ENCODE peak calls at places on chromosomes 12 and 14, in eight cellular contexts. One of them, this sample, is unnamed.

GRCh38 chr12:111578276-111578970 is 20.7 kb downstream of the ATXN2 start:
- DNase-seq in thyroid gland: no peak
- DNase-seq in astrocyte of the spinal cord: peak
- DNase-seq in GM12865: peak
- DNase-seq in breast epithelium: no peak
- DNase-seq in AG09309: no peak
- DNase-seq in gastrocnemius medialis: no peak
- DNase-seq in bronchial epithelial cell: peak
- DNase-seq in this sample: peak

GRCh38 chr14:92460916-92461579 is 52.5 kb upstream of the RIN3 start:
- DNase-seq in GM12865: peak
- DNase-seq in breast epithelium: no peak
- DNase-seq in bronchial epithelial cell: no peak
- DNase-seq in thyroid gland: no peak
- DNase-seq in AG09309: peak
- DNase-seq in astrocyte of the spinal cord: peak
- DNase-seq in gastrocnemius medialis: no peak
- DNase-seq in this sample: no peak

GRCh38 chr12:114661245-114661644 is 22.7 kb downstream of the TBX3 start:
- DNase-seq in GM12865: no peak
- DNase-seq in bronchial epithelial cell: no peak
- DNase-seq in thyroid gland: no peak
- DNase-seq in breast epithelium: no peak
- DNase-seq in astrocyte of the spinal cord: no peak
- DNase-seq in AG09309: no peak
- DNase-seq in gastrocnemius medialis: no peak
- DNase-seq in this sample: no peak

GRCh38 chr12:22855456-22855855 is 230.5 kb downstream of the ETNK1 start:
- DNase-seq in GM12865: no peak
- DNase-seq in thyroid gland: no peak
- DNase-seq in gastrocnemius medialis: no peak
- DNase-seq in bronchial epithelial cell: no peak
- DNase-seq in AG09309: no peak
- DNase-seq in breast epithelium: no peak
- DNase-seq in astrocyte of the spinal cord: no peak
- DNase-seq in this sample: no peak

GRCh38 chr12:45655186-45655585 is 74.3 kb upstream of the ARID2 start:
- DNase-seq in AG09309: no peak
- DNase-seq in gastrocnemius medialis: no peak
- DNase-seq in bronchial epithelial cell: peak
- DNase-seq in GM12865: peak
- DNase-seq in breast epithelium: no peak
- DNase-seq in astrocyte of the spinal cord: no peak
- DNase-seq in thyroid gland: no peak
- DNase-seq in this sample: no peak

GRCh38 chr12:28507055-28507454 is 316.8 kb downstream of the CCDC91 start:
- DNase-seq in bronchial epithelial cell: no peak
- DNase-seq in GM12865: no peak
- DNase-seq in AG09309: peak
- DNase-seq in gastrocnemius medialis: no peak
- DNase-seq in astrocyte of the spinal cord: peak
- DNase-seq in breast epithelium: no peak
- DNase-seq in thyroid gland: no peak
- DNase-seq in this sample: peak

GRCh38 chr12:25433581-25434325 is 119.3 kb downstream of the LMNTD1 start:
- DNase-seq in gastrocnemius medialis: no peak
- DNase-seq in breast epithelium: no peak
- DNase-seq in astrocyte of the spinal cord: peak
- DNase-seq in GM12865: no peak
- DNase-seq in thyroid gland: no peak
- DNase-seq in bronchial epithelial cell: peak
- DNase-seq in AG09309: no peak
- DNase-seq in this sample: no peak

GRCh38 chr12:43396671-43397070 is 155.3 kb downstream of the ADAMTS20 start:
- DNase-seq in AG09309: no peak
- DNase-seq in GM12865: no peak
- DNase-seq in bronchial epithelial cell: no peak
- DNase-seq in astrocyte of the spinal cord: no peak
- DNase-seq in thyroid gland: no peak
- DNase-seq in gastrocnemius medialis: no peak
- DNase-seq in breast epithelium: no peak
- DNase-seq in this sample: no peak

GRCh38 chr12:25972783-25973182 is 14.3 kb downstream of the RASSF8 start:
- DNase-seq in gastrocnemius medialis: no peak
- DNase-seq in AG09309: no peak
- DNase-seq in astrocyte of the spinal cord: peak
- DNase-seq in GM12865: no peak
- DNase-seq in bronchial epithelial cell: peak
- DNase-seq in breast epithelium: no peak
- DNase-seq in thyroid gland: no peak
- DNase-seq in this sample: no peak

GRCh38 chr14:76125506-76125905 is 26.2 kb upstream of the GPATCH2L start:
- DNase-seq in AG09309: no peak
- DNase-seq in gastrocnemius medialis: no peak
- DNase-seq in breast epithelium: no peak
- DNase-seq in bronchial epithelial cell: no peak
- DNase-seq in GM12865: no peak
- DNase-seq in thyroid gland: no peak
- DNase-seq in astrocyte of the spinal cord: no peak
- DNase-seq in this sample: no peak

GRCh38 chr12:18492372-18493025 is 231.2 kb downstream of the PIK3C2G start:
- DNase-seq in gastrocnemius medialis: no peak
- DNase-seq in GM12865: no peak
- DNase-seq in AG09309: no peak
- DNase-seq in breast epithelium: no peak
- DNase-seq in astrocyte of the spinal cord: peak
- DNase-seq in thyroid gland: no peak
- DNase-seq in bronchial epithelial cell: peak
- DNase-seq in this sample: peak

GRCh38 chr14:74867673-74868072 is 8.3 kb downstream of the PROX2 start:
- DNase-seq in thyroid gland: no peak
- DNase-seq in bronchial epithelial cell: no peak
- DNase-seq in GM12865: peak
- DNase-seq in gastrocnemius medialis: no peak
- DNase-seq in AG09309: no peak
- DNase-seq in astrocyte of the spinal cord: peak
- DNase-seq in breast epithelium: peak
- DNase-seq in this sample: no peak

GRCh38 chr14:49581961-49582210 is 4.3 kb downstream of the RPS29 start:
- DNase-seq in AG09309: no peak
- DNase-seq in GM12865: no peak
- DNase-seq in bronchial epithelial cell: no peak
- DNase-seq in astrocyte of the spinal cord: no peak
- DNase-seq in thyroid gland: no peak
- DNase-seq in gastrocnemius medialis: no peak
- DNase-seq in breast epithelium: no peak
- DNase-seq in this sample: no peak

GRCh38 chr12:78118036-78118435 is 287.3 kb downstream of the NAV3 start:
- DNase-seq in gastrocnemius medialis: no peak
- DNase-seq in GM12865: no peak
- DNase-seq in AG09309: no peak
- DNase-seq in thyroid gland: no peak
- DNase-seq in breast epithelium: no peak
- DNase-seq in astrocyte of the spinal cord: no peak
- DNase-seq in bronchial epithelial cell: no peak
- DNase-seq in this sample: no peak

GRCh38 chr12:49961111-49961922 is at the start of gene AQP5:
- DNase-seq in astrocyte of the spinal cord: no peak
- DNase-seq in GM12865: no peak
- DNase-seq in gastrocnemius medialis: no peak
- DNase-seq in breast epithelium: no peak
- DNase-seq in AG09309: no peak
- DNase-seq in bronchial epithelial cell: no peak
- DNase-seq in thyroid gland: peak
- DNase-seq in this sample: no peak
- H3K4me3 ChIP-seq in astrocyte of the spinal cord: no peak
- H3K4me3 ChIP-seq in GM12865: no peak
- H3K4me3 ChIP-seq in gastrocnemius medialis: peak
- H3K4me3 ChIP-seq in breast epithelium: peak
- H3K4me3 ChIP-seq in AG09309: no peak
- H3K4me3 ChIP-seq in bronchial epithelial cell: no peak
- H3K4me3 ChIP-seq in thyroid gland: no peak
- H3K4me3 ChIP-seq in this sample: peak

GRCh38 chr14:85165091-85165490 is 364.9 kb upstream of the FLRT2 start:
- DNase-seq in breast epithelium: no peak
- DNase-seq in AG09309: no peak
- DNase-seq in thyroid gland: no peak
- DNase-seq in bronchial epithelial cell: no peak
- DNase-seq in astrocyte of the spinal cord: no peak
- DNase-seq in gastrocnemius medialis: no peak
- DNase-seq in GM12865: no peak
- DNase-seq in this sample: no peak
- TF ChIP-seq CTCF in breast epithelium: no peak
- TF ChIP-seq CTCF in AG09309: no peak
- TF ChIP-seq CTCF in thyroid gland: no peak
- TF ChIP-seq CTCF in bronchial epithelial cell: no peak
- TF ChIP-seq CTCF in astrocyte of the spinal cord: no peak
- TF ChIP-seq CTCF in gastrocnemius medialis: no peak
- TF ChIP-seq CTCF in GM12865: no peak
- TF ChIP-seq CTCF in this sample: no peak

GRCh38 chr14:22978487-22978837 is 3.9 kb downstream of the AJUBA start:
- DNase-seq in GM12865: no peak
- DNase-seq in astrocyte of the spinal cord: no peak
- DNase-seq in thyroid gland: no peak
- DNase-seq in AG09309: no peak
- DNase-seq in bronchial epithelial cell: peak
- DNase-seq in gastrocnemius medialis: no peak
- DNase-seq in breast epithelium: no peak
- DNase-seq in this sample: no peak
- H3K4me3 ChIP-seq in GM12865: no peak
- H3K4me3 ChIP-seq in astrocyte of the spinal cord: no peak
- H3K4me3 ChIP-seq in thyroid gland: no peak
- H3K4me3 ChIP-seq in AG09309: no peak
- H3K4me3 ChIP-seq in bronchial epithelial cell: peak
- H3K4me3 ChIP-seq in gastrocnemius medialis: no peak
- H3K4me3 ChIP-seq in breast epithelium: peak
- H3K4me3 ChIP-seq in this sample: peak

GRCh38 chr12:107130830-107131760 is 37.7 kb upstream of the CRY1 start:
- DNase-seq in astrocyte of the spinal cord: no peak
- DNase-seq in AG09309: no peak
- DNase-seq in gastrocnemius medialis: no peak
- DNase-seq in breast epithelium: no peak
- DNase-seq in thyroid gland: peak
- DNase-seq in bronchial epithelial cell: no peak
- DNase-seq in GM12865: no peak
- DNase-seq in this sample: no peak

GRCh38 chr12:107127482-107128185 is 34.3 kb upstream of the CRY1 start:
- DNase-seq in breast epithelium: no peak
- DNase-seq in thyroid gland: no peak
- DNase-seq in AG09309: no peak
- DNase-seq in astrocyte of the spinal cord: no peak
- DNase-seq in GM12865: no peak
- DNase-seq in bronchial epithelial cell: no peak
- DNase-seq in gastrocnemius medialis: no peak
- DNase-seq in this sample: no peak

GRCh38 chr12:107129315-107129930 is 36.1 kb upstream of the CRY1 start:
- DNase-seq in breast epithelium: no peak
- DNase-seq in AG09309: no peak
- DNase-seq in astrocyte of the spinal cord: no peak
- DNase-seq in bronchial epithelial cell: no peak
- DNase-seq in thyroid gland: no peak
- DNase-seq in GM12865: no peak
- DNase-seq in gastrocnemius medialis: no peak
- DNase-seq in this sample: no peak

GRCh38 chr12:107125833-107126232 is 32.5 kb upstream of the CRY1 start:
- DNase-seq in breast epithelium: no peak
- DNase-seq in astrocyte of the spinal cord: no peak
- DNase-seq in GM12865: no peak
- DNase-seq in thyroid gland: no peak
- DNase-seq in AG09309: no peak
- DNase-seq in gastrocnemius medialis: no peak
- DNase-seq in bronchial epithelial cell: no peak
- DNase-seq in this sample: no peak

DNA sequence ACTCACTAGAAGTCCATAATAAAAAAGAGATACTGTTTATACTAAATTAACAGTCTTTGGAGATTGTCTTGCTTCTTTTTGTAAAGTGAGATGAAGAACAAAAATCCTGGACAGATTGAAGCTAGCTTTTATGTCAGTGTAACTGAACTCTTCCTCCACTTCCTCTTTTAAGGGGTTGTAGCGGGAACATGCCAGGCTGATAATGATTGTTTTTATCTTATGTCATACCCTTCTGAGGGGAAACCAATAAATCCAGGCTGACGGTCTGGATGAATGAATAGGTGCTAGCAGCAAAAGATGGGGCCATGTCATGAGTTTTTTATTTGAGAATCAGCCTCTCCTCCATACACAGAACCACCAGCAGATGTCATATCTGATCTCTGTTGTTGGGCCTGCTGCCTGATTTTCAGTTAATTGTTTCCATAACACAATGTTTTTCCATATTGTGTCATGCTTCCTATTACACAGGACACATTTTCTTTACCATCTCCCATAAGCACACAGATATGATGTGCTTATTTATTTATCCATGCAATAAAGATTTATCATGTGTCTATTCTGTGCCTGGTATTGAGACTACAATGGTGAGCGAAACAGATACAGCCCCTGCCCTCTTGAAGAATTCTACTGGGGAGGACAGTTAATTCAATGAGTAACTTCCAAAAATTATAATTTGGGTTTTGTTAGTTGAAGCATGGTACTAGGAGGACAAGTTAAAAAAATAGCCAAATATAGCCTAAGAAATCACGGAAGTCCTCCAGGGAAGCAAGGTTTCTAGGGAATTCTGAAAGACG is 33.5 kb upstream of the CRY1 start:
- DNase-seq in astrocyte of the spinal cord: peak
- DNase-seq in breast epithelium: no peak
- DNase-seq in AG09309: no peak
- DNase-seq in gastrocnemius medialis: no peak
- DNase-seq in thyroid gland: no peak
- DNase-seq in GM12865: no peak
- DNase-seq in bronchial epithelial cell: peak
- DNase-seq in this sample: no peak
- TF ChIP-seq CTCF in astrocyte of the spinal cord: peak
- TF ChIP-seq CTCF in breast epithelium: no peak
- TF ChIP-seq CTCF in AG09309: peak
- TF ChIP-seq CTCF in gastrocnemius medialis: no peak
- TF ChIP-seq CTCF in thyroid gland: no peak
- TF ChIP-seq CTCF in GM12865: peak
- TF ChIP-seq CTCF in bronchial epithelial cell: peak
- TF ChIP-seq CTCF in this sample: peak

DNA sequence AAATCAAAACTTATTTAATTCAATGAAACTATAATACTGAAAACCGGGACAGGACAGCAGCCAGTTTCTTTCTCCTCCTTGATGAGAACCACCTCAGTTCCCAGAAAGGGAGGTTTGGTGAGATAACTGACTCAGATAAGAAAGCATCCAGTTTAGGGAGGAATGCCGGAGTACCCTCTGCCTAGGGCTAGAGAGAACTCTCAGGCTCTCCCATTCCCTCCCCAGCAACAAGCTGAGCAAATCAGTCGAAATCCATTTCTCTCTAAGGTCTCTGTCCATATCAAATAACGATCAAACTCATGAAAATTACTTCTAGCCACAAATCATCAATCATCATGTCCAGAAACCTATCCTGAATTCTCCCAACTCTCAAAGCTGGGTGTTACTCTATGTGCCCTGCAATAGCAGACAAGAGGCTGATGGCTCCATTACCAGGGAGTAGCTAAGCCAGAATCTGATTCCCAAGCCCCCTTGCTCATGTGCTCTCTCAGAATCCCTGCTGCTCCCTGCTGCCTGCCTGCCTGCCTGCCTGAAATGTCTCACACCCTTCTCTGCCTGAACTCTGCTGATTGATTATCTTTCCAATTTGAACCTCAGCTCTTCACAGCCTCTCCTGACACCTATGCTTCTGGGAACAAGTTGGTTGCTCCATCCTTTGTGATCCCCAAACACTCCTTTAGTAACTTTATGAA is 49.4 kb downstream of the SLC25A47 start:
- DNase-seq in breast epithelium: no peak
- DNase-seq in thyroid gland: no peak
- DNase-seq in GM12865: no peak
- DNase-seq in AG09309: no peak
- DNase-seq in bronchial epithelial cell: no peak
- DNase-seq in astrocyte of the spinal cord: no peak
- DNase-seq in gastrocnemius medialis: no peak
- DNase-seq in this sample: no peak
- H3K4me3 ChIP-seq in breast epithelium: no peak
- H3K4me3 ChIP-seq in thyroid gland: no peak
- H3K4me3 ChIP-seq in GM12865: no peak
- H3K4me3 ChIP-seq in AG09309: no peak
- H3K4me3 ChIP-seq in bronchial epithelial cell: no peak
- H3K4me3 ChIP-seq in astrocyte of the spinal cord: no peak
- H3K4me3 ChIP-seq in gastrocnemius medialis: peak
- H3K4me3 ChIP-seq in this sample: peak

This sample was measured in AG04450.